ENCODE peak calls at places on chromosomes 2 and 18, in five cellular contexts. N is HCT116, S is H1, J is K562, M is HepG2. T is an unnamed sample.

GRCh38 chr2:31382452-31383120 is 32.0 kb downstream of the XDH start:
- DNase-seq in N (no peak), S (no peak), J (no peak), M (no peak), T (no peak)

GRCh38 chr2:138658187-138658894 is 121.8 kb downstream of the NXPH2 start:
- DNase-seq in N (no peak), S (no peak), J (no peak), M (peak), T (no peak)

GRCh38 chr2:49248506-49248905 is 94.2 kb upstream of the FSHR start:
- DNase-seq in N (no peak), S (no peak), J (no peak), M (peak), T (no peak)

GRCh38 chr2:222864296-222864695 is 3.5 kb downstream of the ACSL3 start:
- DNase-seq in N (no peak), S (no peak), J (no peak), M (peak), T (no peak)

GRCh38 chr2:68282814-68283812 is 30.8 kb upstream of the PPP3R1 start:
- DNase-seq in N (peak), S (no peak), J (peak), M (peak), T (peak)

GRCh38 chr2:153287109-153287801 is 191.3 kb downstream of the RPRM start:
- DNase-seq in N (peak), S (peak), J (no peak), M (peak), T (no peak)

GRCh38 chr2:42829556-42830510 is 37.5 kb upstream of the HAAO start:
- DNase-seq in N (no peak), S (no peak), J (no peak), M (no peak), T (no peak)

GRCh38 chr18:39799010-39799409 is 2156.0 kb upstream of the PIK3C3 start:
- DNase-seq in N (no peak), S (no peak), J (no peak), M (no peak), T (no peak)

GRCh38 chr2:134924912-134925311 is 6.3 kb downstream of the CCNT2 start:
- DNase-seq in N (no peak), S (no peak), J (no peak), M (peak), T (no peak)

GRCh38 chr2:209688388-209688787 is 83.2 kb upstream of the UNC80 start:
- DNase-seq in N (no peak), S (no peak), J (no peak), M (no peak), T (no peak)

GRCh38 chr18:34867520-34867919 is 157.4 kb downstream of the DTNA start:
- DNase-seq in N (peak), S (peak), J (no peak), M (peak), T (no peak)

GRCh38 chr18:79624356-79624961 is 55.1 kb upstream of the CTDP1 start:
- DNase-seq in N (no peak), S (no peak), J (no peak), M (no peak), T (no peak)

GRCh38 chr2:191158751-191159150 is 8.0 kb upstream of the STAT4 start:
- DNase-seq in N (no peak), S (no peak), J (no peak), M (no peak), T (no peak)

GRCh38 chr2:144942516-144943256 is 422.8 kb upstream of the ZEB2 start:
- DNase-seq in N (no peak), S (no peak), J (no peak), M (no peak), T (no peak)

GRCh38 chr2:48912110-48912509 is 156.6 kb upstream of the LHCGR start:
- DNase-seq in N (no peak), S (no peak), J (no peak), M (no peak), T (no peak)

GRCh38 chr2:204491528-204491927 is 53.7 kb upstream of the PARD3B start:
- DNase-seq in N (no peak), S (no peak), J (no peak), M (no peak), T (no peak)

GRCh38 chr2:33681333-33681732 is 82.2 kb upstream of the FAM98A start:
- DNase-seq in N (no peak), S (no peak), J (no peak), M (no peak), T (no peak)

GRCh38 chr2:68901199-68901515 is 30.0 kb upstream of the BMP10 start:
- DNase-seq in N (no peak), S (no peak), J (no peak), M (peak), T (no peak)

GRCh38 chr2:224369028-224369632 is 32.8 kb downstream of the FAM124B start:
- DNase-seq in N (peak), S (no peak), J (no peak), M (peak), T (no peak)

GRCh38 chr2:22253171-22253570 is 1129.4 kb downstream of the TDRD15 start:
- DNase-seq in N (no peak), S (no peak), J (no peak), M (no peak), T (no peak)

GRCh38 chr2:31523871-31524492 is 56.8 kb downstream of the SRD5A2 start:
- DNase-seq in N (peak), S (no peak), J (peak), M (peak), T (peak)

GRCh38 chr18:60163622-60164021 is 209.0 kb downstream of the MC4R start:
- DNase-seq in N (no peak), S (no peak), J (no peak), M (no peak), T (no peak)

GRCh38 chr2:103169856-103170255 is 408.0 kb downstream of the TMEM182 start:
- DNase-seq in N (no peak), S (no peak), J (no peak), M (no peak), T (no peak)

GRCh38 chr2:103161456-103162289 is 399.8 kb downstream of the TMEM182 start:
- DNase-seq in N (peak), S (no peak), J (peak), M (peak), T (peak)

GRCh38 chr2:103167599-103167998 is 405.8 kb downstream of the TMEM182 start:
- DNase-seq in N (no peak), S (no peak), J (no peak), M (no peak), T (no peak)

GRCh38 chr2:103166406-103167324 is 404.8 kb downstream of the TMEM182 start:
- DNase-seq in N (no peak), S (no peak), J (no peak), M (peak), T (no peak)

DNA sequence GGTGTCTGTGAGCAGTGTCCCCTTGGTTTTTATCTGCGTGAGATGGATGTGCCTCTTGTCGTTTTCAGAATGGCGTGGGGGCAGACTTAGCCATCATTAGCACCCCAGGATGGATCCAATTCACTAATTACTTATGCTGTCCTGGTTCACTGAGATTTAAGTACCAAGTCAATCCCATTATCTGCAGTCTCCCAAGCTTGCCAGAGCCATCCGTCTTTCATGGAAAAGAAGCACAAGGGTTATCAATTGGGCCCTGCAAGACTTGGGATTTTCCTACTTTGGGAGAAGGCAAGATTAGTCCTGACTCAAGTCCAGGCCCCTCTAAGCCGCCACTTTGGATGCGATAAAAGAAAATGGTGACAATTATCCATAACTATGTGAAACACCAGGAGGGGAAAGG is 404.0 kb downstream of the TMEM182 start:
- DNase-seq in N (no peak), S (no peak), J (no peak), M (no peak), T (no peak)
- TF ChIP-seq SIN3A in N (no peak), S (no peak), J (no peak), M (no peak), T (no peak)

GRCh38 chr2:238158807-238159539 is at the start of gene ERFE:
- DNase-seq in N (no peak), S (no peak), J (peak), M (no peak), T (no peak)

GRCh38 chr2:238159676-238160205 is 971 bp downstream of the ERFE start:
- DNase-seq in N (no peak), S (no peak), J (no peak), M (no peak), T (no peak)

GRCh38 chr2:238162171-238162515 is 3.4 kb downstream of the ERFE start:
- DNase-seq in N (no peak), S (no peak), J (no peak), M (no peak), T (no peak)

GRCh38 chr2:238161291-238162051 is 2.7 kb downstream of the ERFE start:
- DNase-seq in N (no peak), S (no peak), J (no peak), M (no peak), T (no peak)

DNA sequence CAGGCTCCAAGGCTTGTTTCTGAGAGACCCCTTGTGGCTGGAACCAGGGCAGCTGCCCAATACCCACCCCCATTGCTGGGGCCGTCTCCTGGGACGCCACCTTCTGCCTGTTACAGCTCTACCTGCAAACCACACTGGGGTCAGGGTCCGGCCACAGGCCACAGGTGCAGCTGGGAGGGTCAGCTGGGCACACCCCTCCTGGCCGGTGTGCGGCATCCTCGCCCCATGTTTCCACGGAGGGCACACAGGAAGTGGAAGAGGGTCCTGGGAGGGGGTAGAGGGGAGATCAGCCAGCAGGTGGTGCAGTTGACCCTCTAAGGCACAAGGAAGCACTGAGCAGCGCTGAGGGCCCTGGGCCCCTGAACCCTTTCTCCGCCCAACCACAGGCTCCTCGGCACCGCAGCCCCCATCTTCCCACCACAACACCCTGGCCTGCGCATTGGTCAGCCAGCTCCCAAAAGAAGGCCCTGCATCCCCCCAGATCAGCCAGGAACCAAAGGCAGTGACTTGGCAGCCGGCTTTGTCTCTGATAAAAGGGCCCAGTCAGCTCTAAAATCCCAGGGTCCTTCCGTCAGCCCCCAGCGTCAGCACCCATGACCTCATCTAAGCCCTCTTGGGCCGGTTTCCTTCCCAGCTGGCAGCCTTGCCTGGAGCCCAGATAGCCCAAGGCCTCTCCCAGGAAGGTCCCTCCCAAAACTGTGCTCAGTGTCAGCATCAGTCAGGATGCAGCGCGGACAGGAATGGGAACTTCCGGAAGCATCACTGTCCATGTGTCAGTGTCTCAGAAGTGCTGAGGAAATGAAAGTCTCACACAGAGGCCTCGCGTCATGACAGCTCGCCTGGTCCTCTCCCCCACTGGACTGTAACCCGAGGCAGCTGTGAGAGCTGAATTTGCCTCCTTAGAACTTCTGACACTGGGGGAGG is 1.7 kb downstream of the ERFE start:
- DNase-seq in N (no peak), S (peak), J (peak), M (peak), T (no peak)
- TF ChIP-seq SIN3A in N (no peak), S (no peak), J (no peak), M (no peak), T (no peak)

GRCh38 chr18:63977040-63977439 is 7.2 kb downstream of the SERPINB8 start:
- DNase-seq in N (no peak), S (no peak), J (no peak), M (no peak), T (no peak)
- TF ChIP-seq SIN3A in N (no peak), S (no peak), J (no peak), M (no peak), T (no peak)

GRCh38 chr18:55334875-55335274 is 253.1 kb downstream of the TCF4 start:
- DNase-seq in N (no peak), S (no peak), J (no peak), M (no peak), T (no peak)
- TF ChIP-seq SIN3A in N (no peak), S (no peak), J (no peak), M (no peak), T (no peak)

DNA sequence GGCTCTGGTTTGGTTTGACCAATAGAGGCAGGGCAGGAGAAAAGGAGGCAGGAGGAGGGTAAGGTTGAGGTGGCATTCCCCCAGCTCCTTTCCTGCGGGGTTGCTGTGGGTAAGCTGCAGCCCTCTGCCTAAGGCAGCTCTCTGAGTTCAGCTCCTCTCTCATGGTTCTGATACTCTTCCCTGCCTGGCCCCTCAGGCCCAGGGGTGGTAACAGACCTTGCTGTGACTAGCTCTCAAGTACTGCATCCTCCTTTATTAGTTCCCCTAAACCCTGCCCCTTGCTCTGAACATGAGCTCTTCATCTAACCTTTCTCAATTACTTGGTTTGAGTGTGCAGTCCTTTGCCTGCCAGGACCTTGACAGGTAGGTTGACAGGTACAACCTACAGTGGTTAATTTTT is 205.5 kb downstream of the SLC4A3 start:
- DNase-seq in N (no peak), S (no peak), J (no peak), M (no peak), T (no peak)
- TF ChIP-seq SIN3A in N (no peak), S (no peak), J (no peak), M (no peak), T (no peak)

T was measured in Panc1.